ENCODE peak calls at places on chromosomes 12 and 14, in five cellular contexts. S is heart right ventricle, Z is gastrocnemius medialis, Q is activated B cell treated with CpG ODN at 0.5 μM for 24 hours, P is psoas muscle. E is an unnamed sample.

GRCh38 chr12:76669981-76670380 is 93.9 kb upstream of the ZDHHC17 start:
- DNase-seq in P (no peak), Q (no peak), Z (no peak), S (no peak), E (no peak)

GRCh38 chr12:122886851-122887816 is 8.8 kb downstream of the VPS37B start:
- DNase-seq in Z (no peak), P (no peak), Q (no peak), S (no peak), E (no peak)

GRCh38 chr14:52961060-52961639 is 10.3 kb upstream of the FERMT2 start:
- DNase-seq in P (peak; percentile 55), Q (no peak), Z (peak; percentile 49), S (peak; percentile 25), E (peak; percentile 39)

GRCh38 chr12:2117541-2117940 is 64.8 kb downstream of the CACNA1C start:
- DNase-seq in Z (no peak), P (no peak), S (no peak), Q (no peak), E (no peak)

GRCh38 chr12:265096-265495 is 2.5 kb upstream of the SLC6A13 start:
- DNase-seq in Q (no peak), Z (no peak), S (no peak), P (no peak), E (no peak)

GRCh38 chr12:131088701-131089525 is 135.2 kb downstream of the ADGRD1 start:
- DNase-seq in P (no peak), Z (no peak), S (no peak), Q (peak; percentile 5), E (no peak)

GRCh38 chr12:121038861-121039654 is at the start of gene OASL:
- DNase-seq in Q (peak; percentile 48), Z (no peak), S (no peak), P (no peak), E (peak; percentile 67)

GRCh38 chr12:103751171-103751570 is 89.9 kb downstream of the NT5DC3 start:
- DNase-seq in Z (no peak), Q (no peak), P (no peak), S (no peak), E (no peak)

GRCh38 chr14:33556382-33557121 is 394.3 kb downstream of the EGLN3 start:
- DNase-seq in Q (no peak), Z (no peak), S (no peak), P (no peak), E (no peak)

GRCh38 chr12:100896192-100896591 is 101.6 kb downstream of the ANO4 start:
- DNase-seq in Z (no peak), S (no peak), P (no peak), Q (no peak), E (no peak)

GRCh38 chr12:7144414-7145120 is 14.4 kb downstream of the CLSTN3 start:
- DNase-seq in Q (no peak), P (no peak), Z (no peak), S (no peak), E (no peak)

GRCh38 chr12:120254809-120255208 is 10.7 kb downstream of the PXN start:
- DNase-seq in S (no peak), P (no peak), Q (no peak), Z (no peak), E (no peak)

GRCh38 chr14:65164825-65165135 is 62.5 kb upstream of the MAX start:
- DNase-seq in P (no peak), Z (no peak), Q (no peak), S (no peak), E (no peak)

GRCh38 chr12:5272061-5272820 is 159.7 kb upstream of the NTF3 start:
- DNase-seq in Q (no peak), Z (no peak), P (no peak), S (no peak), E (no peak)

GRCh38 chr12:5043589-5044419 is at the start of gene KCNA5:
- DNase-seq in S (peak; percentile 40), Q (peak; percentile 39), Z (no peak), P (no peak), E (no peak)

GRCh38 chr14:49892301-49892635 is 614 bp upstream of the ARF6 start:
- DNase-seq in S (no peak), P (no peak), Z (peak; percentile 43), Q (no peak), E (no peak)

GRCh38 chr14:93160353-93160801 is 24.3 kb downstream of the MOAP1 start:
- DNase-seq in S (no peak), P (no peak), Z (no peak), Q (no peak), E (no peak)

GRCh38 chr12:69502342-69503081 is 32.3 kb downstream of the FRS2 start:
- DNase-seq in Q (no peak), Z (no peak), P (no peak), S (no peak), E (no peak)

GRCh38 chr12:1593232-1594044 is 943 bp downstream of the FBXL14 start:
- DNase-seq in S (peak; percentile 45), Q (no peak), P (peak; percentile 70), Z (no peak), E (peak; percentile 44)

GRCh38 chr12:105982022-105982421 is 156.7 kb downstream of the NUAK1 start:
- DNase-seq in Q (no peak), Z (no peak), S (peak; percentile 38), P (no peak), E (no peak)

GRCh38 chr12:59600174-59600573 is 4.3 kb downstream of the SLC16A7 start:
- DNase-seq in Z (no peak), Q (no peak), P (no peak), S (no peak), E (no peak)

GRCh38 chr12:59595557-59596231 is at the start of gene SLC16A7:
- DNase-seq in P (peak; percentile 92), Q (peak; percentile 73), S (peak; percentile 89), Z (peak; percentile 66), E (peak; percentile 80)

GRCh38 chr12:59595097-59595496 is 732 bp upstream of the SLC16A7 start:
- DNase-seq in S (no peak), Q (no peak), P (no peak), Z (no peak), E (no peak)

GRCh38 chr12:59596232-59597143 is 659 bp downstream of the SLC16A7 start:
- DNase-seq in S (peak; percentile 80), Z (peak; percentile 67), Q (peak; percentile 72), P (peak; percentile 88), E (peak; percentile 79)
- TF ChIP-seq CTCF in S (no peak), Z (no peak), Q (no peak), P (peak; percentile 2), E (no peak)

GRCh38 chr12:26062006-26062405 is 62.8 kb downstream of the BHLHE41 start:
- DNase-seq in Z (no peak), Q (no peak), S (no peak), P (no peak), E (no peak)

GRCh38 chr12:26055087-26055486 is 69.8 kb downstream of the BHLHE41 start:
- DNase-seq in Z (no peak), S (no peak), Q (no peak), P (no peak), E (no peak)

GRCh38 chr12:26058818-26059217 is 66.0 kb downstream of the BHLHE41 start:
- DNase-seq in Z (no peak), Q (no peak), P (no peak), S (no peak), E (no peak)

GRCh38 chr12:26056335-26056734 is 68.5 kb downstream of the BHLHE41 start:
- DNase-seq in S (no peak), Q (no peak), P (no peak), Z (no peak), E (no peak)

DNA sequence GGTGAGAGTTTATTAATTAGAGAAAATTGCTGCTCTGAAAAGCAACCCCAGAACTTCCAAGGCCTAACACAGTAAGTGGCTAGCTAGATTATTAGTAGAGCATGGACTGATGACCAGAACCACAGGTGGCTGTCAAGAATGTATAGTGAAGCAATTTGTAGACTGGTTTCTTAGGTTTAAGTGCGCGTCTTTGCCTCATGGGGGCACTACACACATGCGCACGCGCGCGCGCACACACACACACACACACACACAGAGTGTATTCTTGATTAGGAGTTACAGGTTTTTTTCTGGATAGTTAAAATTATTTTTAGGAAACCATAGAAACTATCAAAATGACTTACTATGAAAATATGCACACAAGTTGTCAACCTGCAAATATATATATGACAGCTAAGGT is 66.5 kb downstream of the BHLHE41 start:
- DNase-seq in Z (no peak), P (no peak), Q (no peak), S (no peak), E (no peak)
- TF ChIP-seq CTCF in Z (no peak), P (no peak), Q (no peak), S (no peak), E (no peak)

GRCh38 chr14:68547305-68548193 is 245.3 kb downstream of the ZFP36L1 start:
- DNase-seq in P (peak; percentile 75), S (no peak), Z (peak; percentile 92), Q (no peak), E (no peak)
- TF ChIP-seq CTCF in P (no peak), S (no peak), Z (no peak), Q (no peak), E (no peak)

GRCh38 chr12:48716168-48716492 is 377 bp downstream of the CCNT1 start:
- DNase-seq in Q (no peak), S (no peak), P (no peak), Z (no peak), E (no peak)

GRCh38 chr12:48717252-48717695 is 767 bp upstream of the CCNT1 start:
- DNase-seq in Z (no peak), S (no peak), Q (no peak), P (no peak), E (no peak)

GRCh38 chr12:48712209-48712608 is 4.3 kb downstream of the CCNT1 start:
- DNase-seq in S (no peak), P (no peak), Z (no peak), Q (no peak), E (no peak)

GRCh38 chr12:48716493-48717251 is at the start of gene CCNT1:
- DNase-seq in S (peak; percentile 97), Q (peak; percentile 92), P (peak; percentile 99), Z (peak; percentile 98), E (peak; percentile 97)
- TF ChIP-seq CTCF in S (peak; percentile 8), Q (no peak), P (peak; percentile 38), Z (peak; percentile 48), E (peak; percentile 12)

GRCh38 chr12:111424793-111425251 is 19.1 kb downstream of the SH2B3 start:
- DNase-seq in Q (no peak), Z (no peak), S (no peak), P (no peak), E (no peak)
- TF ChIP-seq CTCF in Q (no peak), Z (no peak), S (no peak), P (no peak), E (peak; percentile 16)

E was measured in natural killer cell.